ENCODE peak calls at places on chromosomes 2 and 18, in six cellular contexts. J, B, C, M, S and A are unnamed samples.

GRCh38 chr2:216222650-216223352 is 113.7 kb downstream of the XRCC5 start:
- DNase-seq in J (no peak), S (peak), B (no peak), M (peak), C (no peak), A (no peak)

GRCh38 chr2:36569267-36569860 is 28.6 kb downstream of the FEZ2 start:
- DNase-seq in S (peak), C (no peak), B (no peak), J (no peak), M (peak), A (no peak)

GRCh38 chr2:102186676-102187190 is at the start of gene IL1RL2:
- DNase-seq in M (no peak), C (no peak), J (no peak), S (no peak), B (no peak), A (no peak)

GRCh38 chr2:191165190-191165643 is 14.4 kb upstream of the STAT4 start:
- DNase-seq in S (peak), J (peak), B (peak), C (no peak), M (peak), A (no peak)

GRCh38 chr2:106089611-106090010 is 104.5 kb downstream of the UXS1 start:
- DNase-seq in C (no peak), J (no peak), B (no peak), M (no peak), S (no peak), A (no peak)

GRCh38 chr18:47758000-47758399 is 172.5 kb downstream of the SMAD2 start:
- DNase-seq in S (no peak), M (peak), B (no peak), C (no peak), J (no peak), A (no peak)

GRCh38 chr18:30556112-30556511 is 486.4 kb downstream of the DSC3 start:
- DNase-seq in M (no peak), B (no peak), J (no peak), S (no peak), C (no peak), A (no peak)

GRCh38 chr2:4556136-4556535 is 852.8 kb downstream of the DCDC2C start:
- DNase-seq in S (peak), C (no peak), B (no peak), M (no peak), J (no peak), A (peak)

GRCh38 chr2:147096671-147097070 is 748.2 kb upstream of the ACVR2A start:
- DNase-seq in M (no peak), J (no peak), S (no peak), B (no peak), C (no peak), A (no peak)

GRCh38 chr2:20499387-20499786 is 52.5 kb downstream of the RHOB start:
- DNase-seq in C (no peak), B (no peak), J (no peak), S (no peak), M (no peak), A (no peak)

GRCh38 chr2:40240067-40240466 is 211.8 kb downstream of the SLC8A1 start:
- DNase-seq in S (peak), J (peak), C (peak), M (peak), B (peak), A (peak)

GRCh38 chr2:43127941-43128561 is 98.4 kb downstream of the ZFP36L2 start:
- DNase-seq in C (no peak), B (no peak), M (no peak), S (no peak), J (no peak), A (no peak)

GRCh38 chr2:222753251-222753824 is 81.9 kb downstream of the MOGAT1 start:
- DNase-seq in C (no peak), S (peak), J (peak), M (peak), B (peak), A (peak)

GRCh38 chr2:96485751-96486643 is 19.2 kb downstream of the NEURL3 start:
- DNase-seq in J (peak), B (peak), S (peak), M (no peak), C (peak), A (no peak)

GRCh38 chr2:26011609-26011989 is 22.3 kb upstream of the RAB10 start:
- DNase-seq in B (no peak), M (no peak), C (no peak), J (no peak), S (no peak), A (no peak)

GRCh38 chr2:106193491-106193976 is 567 bp downstream of the UXS1 start:
- DNase-seq in M (no peak), J (no peak), B (no peak), S (peak), C (no peak), A (no peak)

GRCh38 chr2:19823507-19823906 is 78.3 kb downstream of the TTC32 start:
- DNase-seq in B (no peak), S (no peak), J (peak), M (peak), C (peak), A (no peak)

GRCh38 chr2:43823751-43824150 is 14.9 kb downstream of the ABCG5 start:
- DNase-seq in J (no peak), B (no peak), C (no peak), S (no peak), M (no peak), A (no peak)

GRCh38 chr18:35508030-35508429 is 10.3 kb upstream of the INO80C start:
- DNase-seq in M (no peak), S (no peak), C (no peak), B (no peak), J (no peak), A (no peak)

GRCh38 chr2:39851691-39852110 is 72.6 kb upstream of the THUMPD2 start:
- DNase-seq in M (peak), B (peak), J (peak), C (peak), S (peak), A (no peak)

GRCh38 chr2:127961729-127962128 is 66.1 kb downstream of the SAP130 start:
- DNase-seq in C (no peak), M (no peak), S (no peak), J (no peak), B (no peak), A (no peak)

GRCh38 chr2:181471783-181472182 is 14.6 kb downstream of the ITGA4 start:
- DNase-seq in C (no peak), S (peak), M (peak), B (no peak), J (no peak), A (no peak)

GRCh38 chr2:128549646-128550260 is 231.1 kb upstream of the HS6ST1 start:
- DNase-seq in J (no peak), C (no peak), M (no peak), B (no peak), S (peak), A (no peak)

GRCh38 chr2:38947241-38948239 is 57.9 kb downstream of the ARHGEF33 start:
- DNase-seq in B (peak), S (peak), J (peak), C (peak), M (peak), A (no peak)

GRCh38 chr18:26312196-26312595 is 86.0 kb downstream of the TAF4B start:
- DNase-seq in C (no peak), S (no peak), M (no peak), B (no peak), J (no peak), A (no peak)

GRCh38 chr18:49757513-49758262 is 55.6 kb downstream of the ACAA2 start:
- DNase-seq in J (no peak), B (no peak), M (no peak), S (no peak), C (no peak), A (no peak)

GRCh38 chr18:79680100-79680879 is 687 bp downstream of the CTDP1 start:
- DNase-seq in S (peak), M (peak), B (no peak), C (no peak), J (peak), A (no peak)

GRCh38 chr2:157158111-157158510 is 99.4 kb upstream of the GALNT5 start:
- DNase-seq in B (no peak), C (no peak), M (peak), J (peak), S (peak), A (no peak)

GRCh38 chr2:190663839-190664238 is 15.0 kb downstream of the NAB1 start:
- DNase-seq in J (no peak), M (peak), S (no peak), B (no peak), C (no peak), A (no peak)

GRCh38 chr2:228627510-228627909 is 446.0 kb upstream of the SPHKAP start:
- DNase-seq in M (no peak), B (no peak), C (no peak), S (no peak), J (no peak), A (no peak)

GRCh38 chr2:224009605-224010330 is 29.3 kb downstream of the SERPINE2 start:
- DNase-seq in S (peak), M (peak), B (no peak), C (no peak), J (peak), A (no peak)

GRCh38 chr18:55859116-55859515 is 271.1 kb upstream of the TCF4 start:
- DNase-seq in S (no peak), M (no peak), C (no peak), J (no peak), B (no peak), A (no peak)

GRCh38 chr2:177683473-177684069 is 291.0 kb downstream of the AGPS start:
- DNase-seq in C (no peak), B (no peak), S (no peak), J (no peak), M (no peak), A (no peak)

GRCh38 chr18:7772496-7772861 is 205.4 kb downstream of the PTPRM start:
- DNase-seq in B (no peak), M (no peak), C (no peak), S (no peak), J (peak), A (no peak)

GRCh38 chr2:233051241-233052149 is 8.6 kb upstream of the INPP5D start:
- DNase-seq in S (peak), M (peak), B (no peak), J (peak), C (no peak), A (no peak)

GRCh38 chr2:112345030-112346027 is 69.9 kb downstream of the ZC3H6 start:
- DNase-seq in B (no peak), S (no peak), C (no peak), M (no peak), J (no peak), A (no peak)

GRCh38 chr18:58579561-58580047 is 49.3 kb downstream of the ALPK2 start:
- DNase-seq in B (no peak), S (peak), M (no peak), J (peak), C (peak), A (no peak)